ENCODE peak calls at places on chromosomes 3 and 15, in seven cellular contexts. N is heart left ventricle, K is lower lobe of right lung, Y is mucosa of gallbladder, B is spleen, Z is NCI-H1436, T is T47D. O is an unnamed sample.

GRCh38 chr3:169041677-169042171 is 621.8 kb downstream of the MECOM start:
- DNase-seq in N (no peak), K (no peak), Y (no peak), B (no peak), Z (no peak), T (peak), O (no peak)

GRCh38 chr3:171286580-171287249 is 173.5 kb downstream of the TNIK start:
- DNase-seq in N (no peak), K (no peak), Y (no peak), B (no peak), Z (no peak), T (no peak), O (no peak)

GRCh38 chr15:100133981-100134711 is 207.6 kb downstream of the ADAMTS17 start:
- DNase-seq in N (no peak), K (no peak), Y (no peak), B (no peak), Z (no peak), T (no peak), O (no peak)

GRCh38 chr3:189258261-189258660 is 86.5 kb downstream of the TPRG1 start:
- DNase-seq in N (no peak), K (no peak), Y (no peak), B (no peak), Z (no peak), T (no peak), O (no peak)

GRCh38 chr15:41621200-41622193 is 38.7 kb upstream of the MGA start:
- DNase-seq in N (peak), K (peak), Y (peak), B (peak), Z (peak), T (peak), O (peak)

GRCh38 chr15:40928351-40928974 is 677 bp upstream of the DLL4 start:
- DNase-seq in N (peak), K (no peak), Y (no peak), B (peak), Z (peak), T (peak), O (no peak)

GRCh38 chr3:24483873-24484272 is 10.8 kb downstream of the THRB start:
- DNase-seq in N (no peak), K (peak), Y (no peak), B (no peak), Z (no peak), T (no peak), O (no peak)

GRCh38 chr15:48965972-48966371 is 2.3 kb upstream of the SHC4 start:
- DNase-seq in N (no peak), K (no peak), Y (no peak), B (no peak), Z (no peak), T (no peak), O (no peak)

GRCh38 chr3:134323966-134324962 is 50.0 kb downstream of the AMOTL2 start:
- DNase-seq in N (no peak), K (no peak), Y (no peak), B (peak), Z (no peak), T (no peak), O (no peak)

GRCh38 chr15:98874359-98874758 is 133.2 kb downstream of the PGPEP1L start:
- DNase-seq in N (no peak), K (no peak), Y (no peak), B (no peak), Z (no peak), T (no peak), O (no peak)

GRCh38 chr3:55416381-55416821 is 70.7 kb downstream of the WNT5A start:
- DNase-seq in N (no peak), K (no peak), Y (no peak), B (no peak), Z (no peak), T (no peak), O (no peak)

GRCh38 chr3:71725279-71725991 is at the start of gene EIF4E3:
- DNase-seq in N (peak), K (peak), Y (no peak), B (peak), Z (peak), T (peak), O (peak)

GRCh38 chr3:25420885-25421284 is 7.2 kb upstream of the RARB start:
- DNase-seq in N (no peak), K (no peak), Y (no peak), B (no peak), Z (no peak), T (no peak), O (no peak)

GRCh38 chr15:63463030-63463429 is 41.4 kb upstream of the USP3 start:
- DNase-seq in N (no peak), K (no peak), Y (no peak), B (no peak), Z (no peak), T (no peak), O (no peak)

GRCh38 chr3:41202834-41203345 is 3.6 kb downstream of the CTNNB1 start:
- DNase-seq in N (no peak), K (no peak), Y (no peak), B (no peak), Z (no peak), T (peak), O (no peak)

GRCh38 chr15:85003593-85004312 is 22.1 kb downstream of the PDE8A start:
- DNase-seq in N (no peak), K (peak), Y (no peak), B (no peak), Z (no peak), T (no peak), O (no peak)

GRCh38 chr15:83106994-83107840 is at the start of gene TM6SF1:
- DNase-seq in N (peak), K (peak), Y (no peak), B (peak), Z (no peak), T (no peak), O (peak)